ENCODE peak calls at places on chromosome 3, in ten cellular contexts. Y is GM23248, E is MM.1S, S is SK-N-SH, J is PC-3, N is IMR-90, F is HepG2, I is fibroblast of lung, W is HCT116, V is neuronal stem cell. L is an unnamed sample.

GRCh38 chr3:50316657-50317242 is 5.8 kb downstream of the HYAL2 start:
- DNase-seq in Y (no peak), E (no peak), S (no peak), J (peak), N (peak), F (no peak), I (peak), W (peak), V (no peak), L (peak)

GRCh38 chr3:107796786-107797185 is 274.0 kb downstream of the BBX start:
- DNase-seq in Y (peak), E (no peak), S (no peak), J (no peak), N (peak), F (peak), I (peak), W (no peak), V (no peak), L (no peak)

GRCh38 chr3:13091898-13092620 is 18.8 kb upstream of the IQSEC1 start:
- DNase-seq in Y (peak), E (peak), S (peak), J (peak), N (peak), F (peak), I (peak), W (peak), V (peak), L (peak)

GRCh38 chr3:126351086-126351770 is 6.0 kb downstream of the KLF15 start:
- DNase-seq in Y (no peak), E (peak), S (no peak), J (no peak), N (no peak), F (no peak), I (no peak), W (no peak), V (no peak), L (no peak)

GRCh38 chr3:159711560-159712333 is 276.9 kb upstream of the IL12A start:
- DNase-seq in Y (peak), E (no peak), S (peak), J (peak), N (peak), F (no peak), I (peak), W (no peak), V (peak), L (no peak)

GRCh38 chr3:64214002-64214696 is 11.1 kb downstream of the PRICKLE2 start:
- DNase-seq in Y (peak), E (no peak), S (peak), J (no peak), N (peak), F (no peak), I (peak), W (no peak), V (no peak), L (no peak)

GRCh38 chr3:72907851-72908620 is 20.2 kb downstream of the GXYLT2 start:
- DNase-seq in Y (peak), E (no peak), S (no peak), J (peak), N (peak), F (peak), I (peak), W (no peak), V (no peak), L (no peak)

GRCh38 chr3:99522147-99522546 is 116.2 kb upstream of the COL8A1 start:
- DNase-seq in Y (no peak), E (no peak), S (no peak), J (peak), N (no peak), F (no peak), I (no peak), W (no peak), V (no peak), L (no peak)

GRCh38 chr3:168095611-168096209 is at the start of gene GOLIM4:
- DNase-seq in Y (peak), E (peak), S (peak), J (peak), N (peak), F (peak), I (peak), W (peak), V (peak), L (peak)

GRCh38 chr3:187328691-187329090 is 37.2 kb upstream of the MASP1 start:
- DNase-seq in Y (no peak), E (no peak), S (no peak), J (no peak), N (no peak), F (no peak), I (no peak), W (no peak), V (no peak), L (no peak)

GRCh38 chr3:192887701-192888100 is 30.0 kb downstream of the MB21D2 start:
- DNase-seq in Y (no peak), E (no peak), S (no peak), J (peak), N (no peak), F (no peak), I (peak), W (no peak), V (no peak), L (no peak)

GRCh38 chr3:159252274-159252673 is 450.4 kb downstream of the MFSD1 start:
- DNase-seq in Y (peak), E (no peak), S (no peak), J (peak), N (no peak), F (no peak), I (peak), W (no peak), V (no peak), L (no peak)

GRCh38 chr3:195129072-195129643 is 141.8 kb downstream of the XXYLT1 start:
- DNase-seq in Y (no peak), E (no peak), S (no peak), J (no peak), N (no peak), F (no peak), I (no peak), W (no peak), V (no peak), L (no peak)

GRCh38 chr3:121748638-121749275 is 784 bp downstream of the GOLGB1 start:
- DNase-seq in Y (peak), E (peak), S (no peak), J (peak), N (peak), F (peak), I (peak), W (no peak), V (no peak), L (peak)

GRCh38 chr3:14877404-14877803 is 58.6 kb downstream of the FGD5 start:
- DNase-seq in Y (no peak), E (no peak), S (no peak), J (no peak), N (no peak), F (no peak), I (no peak), W (no peak), V (no peak), L (no peak)
- H2AFZ ChIP-seq in Y (no peak), E (no peak), S (no peak), J (no peak), N (no peak), F (no peak), I (no peak), W (no peak), V (no peak), L (no peak)

DNA sequence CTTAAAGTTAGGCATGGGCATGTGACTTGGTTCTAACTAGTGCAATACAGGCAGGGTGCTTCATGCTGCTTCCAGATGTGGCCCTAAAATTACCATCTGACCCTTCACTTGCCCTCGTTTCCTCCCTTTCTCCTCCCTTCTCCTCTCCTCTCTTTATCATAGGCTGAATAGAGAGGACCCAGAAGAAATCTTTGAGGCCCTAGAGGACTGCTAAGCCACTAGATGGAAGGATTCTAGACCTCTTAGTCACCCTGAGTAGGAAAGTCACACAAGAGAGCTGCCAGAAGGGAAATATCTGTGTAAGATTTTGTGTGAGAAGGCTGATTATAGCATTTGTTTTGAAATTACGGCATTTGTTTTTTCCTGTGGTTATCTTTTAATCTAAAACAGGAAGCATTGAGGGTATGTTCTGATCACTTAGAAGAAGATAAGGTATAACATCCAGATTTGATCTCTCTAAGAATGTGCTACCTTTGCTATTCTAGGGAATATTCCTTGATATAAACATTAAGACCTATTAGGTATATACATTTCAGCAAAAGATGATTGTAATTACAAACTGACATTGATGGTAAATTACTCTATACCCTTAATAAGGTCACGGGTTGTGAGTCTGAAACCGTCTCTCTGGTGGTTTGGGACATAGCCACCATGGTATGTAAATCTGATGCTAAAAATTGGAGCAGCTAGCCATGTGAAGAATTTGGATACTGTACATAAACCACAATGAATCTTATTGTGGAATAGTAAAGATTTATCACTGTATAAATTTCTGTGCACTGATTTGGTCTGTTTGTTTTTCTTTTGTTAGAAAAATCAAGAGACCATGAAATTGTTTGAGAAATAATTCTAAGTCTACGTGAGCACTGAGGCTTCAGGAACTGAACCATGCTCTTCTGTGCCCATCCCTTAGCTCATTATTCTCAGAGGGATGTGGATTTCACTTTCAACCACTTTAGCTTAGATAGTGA is 84.1 kb downstream of the TP63 start:
- DNase-seq in Y (peak), E (no peak), S (no peak), J (peak), N (peak), F (no peak), I (peak), W (no peak), V (no peak), L (no peak)
- H3K9ac ChIP-seq in Y (no peak), E (no peak), S (no peak), J (peak), N (no peak), F (no peak), I (no peak), W (no peak), V (no peak), L (no peak)

GRCh38 chr3:110494728-110495127 is 576.9 kb upstream of the NECTIN3 start:
- DNase-seq in Y (no peak), E (no peak), S (no peak), J (no peak), N (no peak), F (no peak), I (no peak), W (no peak), V (no peak), L (no peak)
- H2AFZ ChIP-seq in Y (no peak), E (no peak), S (no peak), J (no peak), N (no peak), F (no peak), I (no peak), W (no peak), V (peak), L (no peak)

GRCh38 chr3:138349926-138350665 is 1.7 kb downstream of the MRAS start:
- DNase-seq in Y (peak), E (no peak), S (no peak), J (no peak), N (peak), F (peak), I (peak), W (no peak), V (no peak), L (no peak)
- H3K9ac ChIP-seq in Y (peak), E (no peak), S (no peak), J (no peak), N (peak), F (peak), I (no peak), W (no peak), V (no peak), L (no peak)

DNA sequence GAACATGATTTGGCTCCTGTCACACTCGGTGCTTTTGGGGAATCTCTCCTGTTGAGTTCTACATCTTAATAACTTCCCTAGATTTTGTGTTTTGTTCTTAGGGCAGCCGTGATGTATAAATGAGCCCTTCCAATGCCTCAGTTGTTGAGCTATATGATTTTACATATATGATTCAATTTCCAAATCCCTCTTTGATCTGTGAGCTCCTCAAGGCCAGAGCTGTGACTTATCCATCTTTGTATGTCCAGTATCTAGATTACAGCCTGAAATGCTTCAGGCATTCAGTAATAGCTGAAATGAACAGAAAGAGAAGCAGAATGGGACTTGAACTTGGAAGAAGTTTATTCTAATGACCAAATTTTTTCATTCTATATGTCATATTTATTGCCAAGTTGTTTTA is 26.6 kb downstream of the CGGBP1 start:
- DNase-seq in Y (peak), E (no peak), S (no peak), J (peak), N (peak), F (no peak), I (peak), W (no peak), V (no peak), L (no peak)
- H2AFZ ChIP-seq in Y (peak), E (peak), S (peak), J (peak), N (no peak), F (peak), I (peak), W (peak), V (peak), L (peak)

GRCh38 chr3:149547954-149548728 is 73.6 kb downstream of the TM4SF4 start:
- DNase-seq in Y (peak), E (no peak), S (no peak), J (peak), N (peak), F (peak), I (peak), W (no peak), V (no peak), L (no peak)
- H3K9ac ChIP-seq in Y (peak), E (no peak), S (peak), J (peak), N (peak), F (no peak), I (no peak), W (no peak), V (no peak), L (no peak)

GRCh38 chr3:132256984-132257383 is 60.2 kb upstream of the ACP3 start:
- DNase-seq in Y (peak), E (no peak), S (peak), J (peak), N (peak), F (peak), I (peak), W (peak), V (peak), L (peak)

GRCh38 chr3:132254076-132254755 is 63.0 kb upstream of the ACP3 start:
- DNase-seq in Y (peak), E (no peak), S (no peak), J (no peak), N (peak), F (no peak), I (peak), W (no peak), V (no peak), L (no peak)

GRCh38 chr3:132253262-132253878 is 63.8 kb upstream of the ACP3 start:
- DNase-seq in Y (peak), E (peak), S (peak), J (peak), N (peak), F (peak), I (peak), W (peak), V (peak), L (peak)

GRCh38 chr3:132255041-132255745 is 62.0 kb upstream of the ACP3 start:
- DNase-seq in Y (peak), E (no peak), S (no peak), J (peak), N (peak), F (no peak), I (peak), W (no peak), V (no peak), L (no peak)
- H2AFZ ChIP-seq in Y (peak), E (no peak), S (no peak), J (peak), N (peak), F (no peak), I (peak), W (no peak), V (no peak), L (no peak)

GRCh38 chr3:133851931-133852330 is 43.8 kb downstream of the RAB6B start:
- DNase-seq in Y (no peak), E (no peak), S (no peak), J (no peak), N (no peak), F (no peak), I (no peak), W (no peak), V (no peak), L (no peak)

GRCh38 chr3:133849346-133849745 is 43.7 kb downstream of the SRPRB start:
- DNase-seq in Y (no peak), E (no peak), S (no peak), J (no peak), N (no peak), F (no peak), I (no peak), W (no peak), V (no peak), L (no peak)

GRCh38 chr3:133851266-133851906 is 44.3 kb downstream of the RAB6B start:
- DNase-seq in Y (no peak), E (no peak), S (no peak), J (no peak), N (no peak), F (no peak), I (no peak), W (no peak), V (no peak), L (peak)

GRCh38 chr3:133853063-133853924 is 42.4 kb downstream of the RAB6B start:
- DNase-seq in Y (no peak), E (no peak), S (no peak), J (no peak), N (no peak), F (no peak), I (no peak), W (no peak), V (no peak), L (no peak)

DNA sequence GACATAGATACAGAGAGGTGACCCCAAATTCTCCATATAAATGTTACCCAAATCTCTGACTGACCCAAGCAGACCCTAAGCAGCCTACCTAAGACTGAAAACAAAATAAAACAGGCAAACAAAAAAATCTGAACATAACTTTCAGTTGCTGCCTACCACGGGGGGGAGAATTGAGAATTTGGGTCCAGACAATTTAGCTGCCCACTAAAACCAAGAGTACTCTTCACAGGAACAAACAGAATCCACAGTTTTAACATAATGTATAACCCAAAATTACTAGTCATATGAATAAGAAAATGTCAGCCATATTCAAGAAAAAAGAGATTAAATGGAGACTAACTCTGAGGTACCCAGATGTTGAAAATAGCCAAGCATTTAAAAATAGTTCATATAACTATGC is 44.4 kb downstream of the SRPRB start:
- DNase-seq in Y (no peak), E (no peak), S (no peak), J (no peak), N (no peak), F (no peak), I (no peak), W (no peak), V (no peak), L (no peak)
- H3K9ac ChIP-seq in Y (no peak), E (no peak), S (no peak), J (no peak), N (no peak), F (no peak), I (no peak), W (no peak), V (no peak), L (no peak)

GRCh38 chr3:141378556-141378955 is 10.3 kb downstream of the ZBTB38 start:
- DNase-seq in Y (no peak), E (no peak), S (no peak), J (no peak), N (no peak), F (no peak), I (no peak), W (no peak), V (no peak), L (no peak)

GRCh38 chr3:141382571-141382970 is 14.3 kb downstream of the ZBTB38 start:
- DNase-seq in Y (no peak), E (no peak), S (no peak), J (no peak), N (no peak), F (no peak), I (no peak), W (no peak), V (no peak), L (no peak)

GRCh38 chr3:141380279-141380678 is 12.0 kb downstream of the ZBTB38 start:
- DNase-seq in Y (no peak), E (peak), S (no peak), J (no peak), N (no peak), F (no peak), I (no peak), W (no peak), V (no peak), L (no peak)

GRCh38 chr3:141379250-141379872 is 11.1 kb downstream of the ZBTB38 start:
- DNase-seq in Y (no peak), E (peak), S (no peak), J (no peak), N (no peak), F (no peak), I (no peak), W (no peak), V (no peak), L (no peak)

DNA sequence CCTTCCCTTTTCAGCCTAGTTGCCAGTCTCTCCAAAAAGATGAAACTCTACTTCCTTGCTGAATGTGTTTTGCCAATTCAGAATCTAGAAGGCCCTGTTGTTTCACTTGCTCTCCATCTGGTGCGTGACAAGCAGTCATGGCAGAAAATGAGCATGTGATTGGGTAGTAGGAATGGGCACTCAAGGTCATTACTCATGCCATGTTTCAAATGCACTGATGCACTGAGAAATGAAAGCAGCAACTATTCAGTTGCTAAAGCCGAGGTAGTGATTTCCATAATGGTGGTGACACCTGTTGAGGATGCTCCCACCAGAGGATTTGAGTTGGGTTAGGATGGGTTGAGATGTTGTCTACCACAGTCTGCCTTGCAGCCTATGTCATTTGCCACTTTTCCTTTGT is 12.7 kb downstream of the ZBTB38 start:
- DNase-seq in Y (no peak), E (peak), S (no peak), J (no peak), N (no peak), F (no peak), I (no peak), W (no peak), V (no peak), L (no peak)
- H2AFZ ChIP-seq in Y (no peak), E (no peak), S (no peak), J (no peak), N (no peak), F (no peak), I (no peak), W (no peak), V (no peak), L (peak)